ENCODE peak calls at places on chromosome 3, in nine cellular contexts. J is neural progenitor cell, V is MM.1S, G is SK-N-SH, D is OCI-LY7, Z is GM23248, S is HCT116, L is PC-3, F is GM23338. A is an unnamed sample.

GRCh38 chr3:46215810-46216414 is 7.8 kb upstream of the CCR1 start:
- DNase-seq in J (no peak), V (no peak), G (no peak), D (no peak), Z (peak; percentile 59), S (no peak), L (peak; percentile 98), F (no peak), A (peak; percentile 63)

GRCh38 chr3:105553851-105554250 is 187.1 kb downstream of the ALCAM start:
- DNase-seq in J (no peak), V (no peak), G (no peak), D (no peak), Z (peak; percentile 62), S (no peak), L (peak; percentile 28), F (no peak), A (no peak)

GRCh38 chr3:55818485-55818884 is 331.4 kb upstream of the WNT5A start:
- DNase-seq in J (peak; percentile 24), V (no peak), G (no peak), D (peak; percentile 10), Z (no peak), S (no peak), L (peak; percentile 8), F (no peak), A (no peak)

GRCh38 chr3:58237238-58237939 is at the start of gene ABHD6:
- DNase-seq in J (peak; percentile 90), V (peak; percentile 70), G (peak; percentile 94), D (peak; percentile 86), Z (peak; percentile 86), S (peak; percentile 33), L (peak; percentile 66), F (peak; percentile 83), A (peak; percentile 89)

GRCh38 chr3:186746008-186746407 is 28.8 kb downstream of the KNG1 start:
- DNase-seq in J (peak; percentile 10), V (no peak), G (no peak), D (no peak), Z (peak; percentile 75), S (peak; percentile 60), L (no peak), F (peak; percentile 88), A (peak; percentile 73)

GRCh38 chr3:172159962-172160538 is 120.7 kb downstream of the FNDC3B start:
- DNase-seq in J (peak; percentile 55), V (no peak), G (no peak), D (no peak), Z (peak; percentile 71), S (no peak), L (no peak), F (peak; percentile 62), A (no peak)

GRCh38 chr3:153901991-153902390 is 219.2 kb upstream of the ARHGEF26 start:
- DNase-seq in J (no peak), V (no peak), G (no peak), D (no peak), Z (peak; percentile 50), S (no peak), L (peak; percentile 63), F (no peak), A (no peak)

GRCh38 chr3:11288786-11289637 is 16.8 kb downstream of the ATG7 start:
- DNase-seq in J (no peak), V (no peak), G (no peak), D (no peak), Z (peak; percentile 92), S (peak; percentile 18), L (peak; percentile 94), F (no peak), A (peak; percentile 47)

GRCh38 chr3:24387493-24387892 is 107.2 kb downstream of the THRB start:
- DNase-seq in J (no peak), V (no peak), G (no peak), D (no peak), Z (peak; percentile 74), S (no peak), L (peak; percentile 41), F (no peak), A (no peak)

GRCh38 chr3:45657853-45658252 is 31.3 kb upstream of the SACM1L start:
- DNase-seq in J (no peak), V (peak; percentile 86), G (no peak), D (no peak), Z (no peak), S (no peak), L (no peak), F (no peak), A (no peak)

GRCh38 chr3:95172144-95172543 is 1109.3 kb downstream of the NSUN3 start:
- DNase-seq in J (no peak), V (no peak), G (no peak), D (no peak), Z (no peak), S (no peak), L (no peak), F (no peak), A (no peak)

GRCh38 chr3:171833775-171834460 is 9.2 kb upstream of the TMEM212 start:
- DNase-seq in J (no peak), V (peak; percentile 62), G (no peak), D (peak; percentile 15), Z (peak; percentile 66), S (no peak), L (peak; percentile 69), F (peak; percentile 42), A (no peak)

GRCh38 chr3:47007482-47008257 is 28.2 kb downstream of the NBEAL2 start:
- DNase-seq in J (no peak), V (no peak), G (peak; percentile 26), D (no peak), Z (no peak), S (no peak), L (no peak), F (no peak), A (no peak)

GRCh38 chr3:179801831-179802230 is 149.0 kb downstream of the USP13 start:
- DNase-seq in J (no peak), V (no peak), G (no peak), D (no peak), Z (peak; percentile 29), S (no peak), L (no peak), F (no peak), A (no peak)

GRCh38 chr3:177182352-177182751 is 14.9 kb downstream of the TBL1XR1 start:
- DNase-seq in J (no peak), V (no peak), G (no peak), D (no peak), Z (no peak), S (no peak), L (no peak), F (no peak), A (no peak)

GRCh38 chr3:38634133-38634532 is 15.4 kb downstream of the SCN5A start:
- DNase-seq in J (no peak), V (peak; percentile 10), G (no peak), D (no peak), Z (peak; percentile 46), S (no peak), L (peak; percentile 36), F (no peak), A (no peak)

GRCh38 chr3:48016336-48016973 is at the start of gene MAP4:
- DNase-seq in J (no peak), V (no peak), G (no peak), D (no peak), Z (peak; percentile 27), S (no peak), L (no peak), F (no peak), A (no peak)

GRCh38 chr3:141368062-141368924 is at the start of gene ZBTB38:
- DNase-seq in J (peak; percentile 90), V (peak; percentile 19), G (peak; percentile 16), D (no peak), Z (peak; percentile 93), S (peak; percentile 95), L (peak; percentile 89), F (peak; percentile 87), A (peak; percentile 96)

GRCh38 chr3:196754215-196754937 is 14.7 kb downstream of the PAK2 start:
- DNase-seq in J (no peak), V (no peak), G (peak; percentile 30), D (no peak), Z (no peak), S (no peak), L (no peak), F (no peak), A (peak; percentile 62)
- H3K27ac ChIP-seq in J (no peak overlapping the region), V (no peak overlapping the region), G (no peak overlapping the region), D (no peak overlapping the region), Z (no peak overlapping the region), S (no peak overlapping the region), L (no peak overlapping the region), F (peak overlapping the region; percentile 70), A (peak overlapping the region; percentile 77)

GRCh38 chr3:178540184-178540583 is 3.9 kb downstream of the KCNMB2 start:
- DNase-seq in J (no peak), V (no peak), G (no peak), D (no peak), Z (no peak), S (no peak), L (no peak), F (no peak), A (no peak)

GRCh38 chr3:178537123-178537754 is 1.0 kb downstream of the KCNMB2 start:
- DNase-seq in J (no peak), V (peak; percentile 48), G (no peak), D (no peak), Z (no peak), S (no peak), L (no peak), F (peak; percentile 26), A (no peak)

GRCh38 chr3:178538065-178538464 is 1.8 kb downstream of the KCNMB2 start:
- DNase-seq in J (no peak), V (no peak), G (no peak), D (no peak), Z (no peak), S (no peak), L (no peak), F (no peak), A (no peak)

GRCh38 chr3:178532414-178532813 is 3.8 kb upstream of the KCNMB2 start:
- DNase-seq in J (no peak), V (no peak), G (no peak), D (no peak), Z (no peak), S (no peak), L (peak; percentile 10), F (no peak), A (no peak)

GRCh38 chr3:178536271-178537079 is at the start of gene KCNMB2:
- DNase-seq in J (peak; percentile 7), V (peak; percentile 80), G (no peak), D (no peak), Z (no peak), S (no peak), L (no peak), F (peak; percentile 56), A (peak; percentile 15)
- H3K4me3 ChIP-seq in J (peak within 1 kb of the TSS; percentile 50), V (peak within 1 kb of the TSS; percentile 63), G (no peak within 1 kb of the TSS), D (no peak within 1 kb of the TSS), Z (peak within 1 kb of the TSS; percentile 35), S (no peak within 1 kb of the TSS), L (no peak within 1 kb of the TSS), F (peak within 1 kb of the TSS; percentile 53), A (peak within 1 kb of the TSS; percentile 12)

GRCh38 chr3:15630646-15631350 is 29.3 kb downstream of the BTD start:
- DNase-seq in J (no peak), V (no peak), G (peak; percentile 26), D (no peak), Z (peak; percentile 85), S (no peak), L (peak; percentile 86), F (peak; percentile 34), A (no peak)
- TF ChIP-seq EZH2phosphoT487 in J (no peak), V (no peak), G (no peak), D (no peak), Z (no peak), S (no peak), L (no peak), F (no peak), A (no peak)

GRCh38 chr3:101081990-101082389 is 88.8 kb upstream of the ABI3BP start:
- DNase-seq in J (no peak), V (no peak), G (no peak), D (no peak), Z (peak; percentile 23), S (no peak), L (peak; percentile 64), F (no peak), A (no peak)
- H3K27ac ChIP-seq in J (no peak overlapping the region), V (peak overlapping the region; percentile 19), G (no peak overlapping the region), D (no peak overlapping the region), Z (no peak overlapping the region), S (no peak overlapping the region), L (peak overlapping the region; percentile 2), F (no peak overlapping the region), A (no peak overlapping the region)